ENCODE peak calls at places on chromosome 6, in ten cellular contexts. S is OCI-LY7; E is A549; I is cardiac muscle cell; Z is heart left ventricle; H is PC-3; T is sigmoid colon; Q is body of pancreas; X is CD8-positive, alpha-beta T cell; L is lower lobe of right lung. P is an unnamed sample.

GRCh38 chr6:324729-325125 is 32.4 kb downstream of the DUSP22 start:
- DNase-seq in E (no peak), I (no peak), X (no peak), T (peak), S (no peak), Q (peak), L (peak), Z (no peak), H (no peak), P (no peak)

GRCh38 chr6:25788305-25788922 is 33.9 kb downstream of the SLC17A4 start:
- DNase-seq in S (peak), I (peak), L (peak), X (no peak), E (peak), H (peak), Q (peak), T (no peak), Z (no peak), P (no peak)

GRCh38 chr6:135870722-135871121 is 19.2 kb downstream of the PDE7B start:
- DNase-seq in S (no peak), I (no peak), Q (no peak), Z (no peak), L (no peak), H (peak), T (no peak), E (no peak), X (no peak), P (no peak)

GRCh38 chr6:139431602-139431956 is 57.1 kb upstream of the CITED2 start:
- DNase-seq in S (no peak), T (no peak), H (no peak), I (no peak), X (no peak), Q (no peak), L (no peak), E (no peak), Z (no peak), P (no peak)

GRCh38 chr6:43823879-43824740 is 54.1 kb downstream of the VEGFA start:
- DNase-seq in L (peak), S (peak), H (no peak), E (no peak), I (no peak), X (no peak), Q (peak), T (no peak), Z (no peak), P (no peak)

GRCh38 chr6:18118330-18118729 is 4.1 kb downstream of the NHLRC1 start:
- DNase-seq in S (no peak), H (no peak), E (no peak), Z (no peak), Q (peak), X (no peak), T (no peak), L (no peak), I (no peak), P (no peak)

GRCh38 chr6:157240960-157241311 is 82.4 kb downstream of the TMEM242 start:
- DNase-seq in H (no peak), X (no peak), L (no peak), I (no peak), Z (no peak), T (no peak), E (no peak), Q (no peak), S (no peak), P (no peak)

GRCh38 chr6:26223677-26224546 is 136.7 kb downstream of the HFE start:
- DNase-seq in X (peak), I (peak), S (no peak), Z (peak), H (peak), Q (peak), T (peak), L (peak), E (peak), P (no peak)

GRCh38 chr6:106510090-106510970 is 119.0 kb downstream of the RTN4IP1 start:
- DNase-seq in S (peak), Q (peak), E (peak), Z (peak), L (peak), H (peak), I (peak), T (peak), X (peak), P (peak)

GRCh38 chr6:142846459-142846831 is 98.5 kb downstream of the HIVEP2 start:
- DNase-seq in Q (no peak), L (no peak), H (peak), I (no peak), T (no peak), E (no peak), Z (no peak), S (no peak), X (no peak), P (no peak)

GRCh38 chr6:109121411-109121810 is 26.1 kb downstream of the CEP57L1 start:
- DNase-seq in S (no peak), Q (no peak), X (no peak), H (no peak), I (no peak), E (no peak), T (no peak), L (no peak), Z (no peak), P (no peak)

DNA sequence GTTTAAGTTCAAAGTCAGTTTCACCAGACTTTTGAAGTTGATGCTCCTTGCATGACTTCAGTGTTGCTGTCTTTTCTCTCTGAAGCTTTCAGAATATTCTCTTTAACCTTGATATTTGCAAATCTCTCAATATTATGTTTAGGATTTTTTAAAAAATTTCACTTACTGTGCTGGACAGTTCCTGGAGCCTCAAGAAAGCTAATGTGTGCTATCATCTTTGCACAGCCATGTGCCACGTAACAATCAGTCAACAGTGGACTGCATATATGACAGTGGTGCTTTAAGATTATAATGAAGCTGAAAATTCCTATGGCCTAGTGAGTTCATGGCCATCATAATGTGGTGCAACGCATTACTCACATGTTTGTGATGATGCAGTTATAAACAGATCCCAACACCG is 59.1 kb upstream of the OGFRL1 start:
- DNase-seq in E (no peak), H (no peak), T (no peak), S (no peak), I (no peak), Z (no peak), Q (no peak), L (no peak), X (no peak), P (no peak)
- H3K27ac ChIP-seq in E (no peak), H (no peak), T (no peak), S (no peak), I (no peak), Z (no peak), Q (no peak), L (no peak), X (no peak), P (no peak)

GRCh38 chr6:124197148-124197547 is 393.5 kb downstream of the NKAIN2 start:
- DNase-seq in L (no peak), X (no peak), H (no peak), Z (no peak), I (no peak), E (no peak), T (no peak), Q (no peak), S (no peak), P (no peak)

GRCh38 chr6:124190256-124190655 is 386.6 kb downstream of the NKAIN2 start:
- DNase-seq in X (no peak), T (no peak), H (no peak), Q (no peak), E (no peak), Z (no peak), S (no peak), I (no peak), L (no peak), P (no peak)

DNA sequence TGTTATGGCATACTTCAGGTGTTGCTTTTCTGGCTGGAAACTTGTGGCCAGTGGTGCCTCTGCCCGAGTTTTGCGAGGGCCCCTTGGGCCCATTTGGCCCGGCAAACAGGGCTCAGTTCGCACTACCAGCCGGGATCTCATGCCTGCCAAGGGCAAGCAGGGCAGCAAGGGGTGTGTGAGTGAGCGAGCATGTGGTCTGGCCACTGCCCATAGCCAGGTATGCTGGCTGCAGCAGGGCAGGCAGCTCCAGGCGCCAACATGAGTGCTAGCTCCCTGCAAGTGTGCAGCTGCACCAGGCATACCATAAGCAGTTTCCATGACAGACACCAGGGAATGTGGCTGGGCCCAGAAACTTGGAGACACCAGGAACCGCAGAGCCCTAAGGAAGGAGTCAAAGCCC is 389.5 kb downstream of the NKAIN2 start:
- DNase-seq in H (no peak), L (peak), Z (no peak), X (no peak), E (no peak), S (no peak), T (no peak), Q (no peak), I (no peak), P (no peak)
- TF ChIP-seq CTCF in H (no peak), L (no peak), Z (no peak), X (no peak), E (no peak), S (no peak), T (no peak), Q (no peak), I (no peak), P (no peak)

GRCh38 chr6:168182908-168183612 is 104.0 kb upstream of the FRMD1 start:
- DNase-seq in S (no peak), Q (no peak), E (no peak), I (no peak), T (peak), X (no peak), L (peak), H (no peak), Z (no peak), P (no peak)
- H3K27ac ChIP-seq in S (no peak), Q (no peak), E (no peak), I (no peak), T (peak), X (no peak), L (no peak), H (no peak), Z (no peak), P (no peak)

DNA sequence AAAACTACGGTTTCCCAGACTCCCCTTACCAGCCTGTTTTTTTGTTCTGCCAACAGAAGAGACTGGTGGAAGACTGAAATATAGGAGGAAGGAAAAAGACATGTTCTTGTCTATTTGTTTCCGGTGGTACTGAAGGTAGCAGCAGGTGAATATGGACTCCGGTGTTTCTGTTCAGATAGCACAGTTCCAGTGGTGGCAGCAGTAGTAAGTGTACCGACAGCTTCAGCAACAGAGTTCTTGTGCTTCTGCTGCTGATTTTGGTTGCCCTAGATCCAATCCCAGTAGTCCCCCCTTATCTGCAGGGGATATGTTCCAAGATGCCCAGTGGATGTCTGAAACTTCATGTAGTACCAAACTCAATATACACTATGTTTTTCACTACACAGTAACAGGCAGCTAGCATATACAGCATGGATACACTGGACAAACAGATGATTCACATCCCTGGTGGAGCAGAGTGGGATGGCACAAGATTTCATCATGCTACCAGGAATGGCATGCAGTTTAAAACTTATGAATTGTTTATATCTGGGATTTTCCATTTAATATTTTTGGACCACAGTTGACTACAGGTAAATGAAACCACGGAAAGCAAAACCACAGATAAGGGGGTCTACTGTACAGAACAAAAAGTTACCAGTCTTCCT is 301.8 kb downstream of the BTBD9 start:
- DNase-seq in Q (no peak), L (no peak), E (peak), T (no peak), S (no peak), I (no peak), X (no peak), Z (no peak), H (peak), P (no peak)
- TF ChIP-seq CTCF in Q (no peak), L (no peak), E (no peak), T (no peak), S (no peak), I (peak), X (no peak), Z (no peak), H (peak), P (no peak)

GRCh38 chr6:3210024-3210610 is 17.3 kb downstream of the TUBB2B start:
- DNase-seq in X (no peak), E (no peak), Z (no peak), Q (no peak), I (no peak), S (no peak), T (no peak), L (no peak), H (no peak), P (no peak)
- H3K27ac ChIP-seq in X (no peak), E (peak), Z (no peak), Q (no peak), I (no peak), S (no peak), T (peak), L (no peak), H (no peak), P (no peak)

DNA sequence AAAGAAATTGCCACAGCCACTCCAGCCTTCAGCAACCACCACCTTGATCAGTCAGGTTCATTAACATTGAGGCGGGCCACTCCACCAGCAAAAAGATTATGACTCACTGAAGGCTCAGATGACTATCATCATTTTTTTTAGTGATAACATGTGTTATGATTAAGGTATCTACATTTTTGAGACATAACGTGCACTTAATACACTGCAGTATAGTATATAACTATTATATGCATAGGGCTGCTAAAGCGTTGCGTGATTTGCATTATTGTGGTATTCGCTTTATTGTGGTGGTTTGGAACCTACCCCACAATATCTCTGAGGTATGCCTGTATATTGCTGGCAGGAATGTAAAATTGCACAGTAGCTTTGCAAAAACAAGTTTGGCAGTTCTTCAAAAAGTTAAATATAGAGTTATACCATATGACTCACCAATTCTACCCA is 6.8 kb upstream of the RIPK1 start:
- DNase-seq in T (no peak), X (no peak), H (peak), I (no peak), L (no peak), S (peak), Q (no peak), Z (no peak), E (no peak), P (no peak)
- TF ChIP-seq CTCF in T (no peak), X (no peak), H (no peak), I (peak), L (no peak), S (no peak), Q (no peak), Z (no peak), E (no peak), P (no peak)

GRCh38 chr6:42140756-42141602 is 1.4 kb downstream of the C6orf132 start:
- DNase-seq in L (no peak), S (no peak), H (no peak), I (no peak), Q (peak), Z (no peak), X (no peak), E (no peak), T (no peak), P (no peak)

GRCh38 chr6:42138630-42139619 is 3.5 kb downstream of the C6orf132 start:
- DNase-seq in X (no peak), L (no peak), I (no peak), Z (no peak), Q (no peak), S (no peak), T (no peak), H (peak), E (no peak), P (no peak)

GRCh38 chr6:42141603-42142117 is 760 bp downstream of the C6orf132 start:
- DNase-seq in H (no peak), I (no peak), L (no peak), S (no peak), Z (no peak), T (no peak), Q (peak), X (no peak), E (no peak), P (no peak)

GRCh38 chr6:42138190-42138589 is 4.2 kb downstream of the C6orf132 start:
- DNase-seq in X (no peak), L (no peak), I (no peak), T (no peak), Z (no peak), S (no peak), E (no peak), H (no peak), Q (no peak), P (no peak)

DNA sequence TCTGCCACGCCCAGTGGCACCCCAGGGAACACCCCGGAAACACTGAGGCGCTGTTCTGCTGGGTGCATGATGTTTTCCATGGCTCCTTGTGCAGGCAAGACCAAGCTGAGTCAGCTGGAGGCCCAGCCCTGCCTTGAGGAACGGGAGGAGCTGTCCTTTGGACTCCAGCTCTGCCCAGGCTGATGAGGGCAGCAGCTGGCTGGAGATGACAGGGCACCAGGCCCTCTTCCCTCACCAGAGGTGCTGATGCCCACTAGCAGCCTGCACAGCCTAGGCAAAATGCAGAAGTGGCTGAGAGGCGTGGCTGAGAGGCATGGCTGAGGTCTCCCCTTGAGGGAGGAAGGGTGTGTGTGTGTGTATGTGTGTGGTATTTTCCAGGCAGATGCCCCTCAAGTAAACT is 2.4 kb downstream of the C6orf132 start:
- DNase-seq in Z (no peak), L (peak), S (no peak), H (peak), X (no peak), Q (peak), I (no peak), T (no peak), E (peak), P (no peak)
- H3K27ac ChIP-seq in Z (no peak), L (no peak), S (no peak), H (peak), X (no peak), Q (peak), I (no peak), T (no peak), E (peak), P (no peak)

GRCh38 chr6:28866342-28867077 is 57.3 kb downstream of the TRIM27 start:
- DNase-seq in Z (peak), E (no peak), S (peak), X (peak), Q (peak), H (peak), L (peak), I (peak), T (peak), P (peak)

GRCh38 chr6:28867078-28867414 is 56.7 kb downstream of the TRIM27 start:
- DNase-seq in H (no peak), Z (no peak), T (no peak), S (no peak), X (no peak), I (no peak), E (no peak), L (no peak), Q (no peak), P (no peak)

GRCh38 chr6:28863607-28864320 is 60.0 kb downstream of the TRIM27 start:
- DNase-seq in S (peak), I (peak), Z (peak), Q (peak), X (peak), E (no peak), L (peak), H (peak), T (peak), P (peak)

GRCh38 chr6:28862077-28862476 is 61.7 kb downstream of the TRIM27 start:
- DNase-seq in E (no peak), Z (no peak), I (no peak), Q (no peak), S (no peak), H (no peak), X (no peak), T (no peak), L (no peak), P (no peak)

DNA sequence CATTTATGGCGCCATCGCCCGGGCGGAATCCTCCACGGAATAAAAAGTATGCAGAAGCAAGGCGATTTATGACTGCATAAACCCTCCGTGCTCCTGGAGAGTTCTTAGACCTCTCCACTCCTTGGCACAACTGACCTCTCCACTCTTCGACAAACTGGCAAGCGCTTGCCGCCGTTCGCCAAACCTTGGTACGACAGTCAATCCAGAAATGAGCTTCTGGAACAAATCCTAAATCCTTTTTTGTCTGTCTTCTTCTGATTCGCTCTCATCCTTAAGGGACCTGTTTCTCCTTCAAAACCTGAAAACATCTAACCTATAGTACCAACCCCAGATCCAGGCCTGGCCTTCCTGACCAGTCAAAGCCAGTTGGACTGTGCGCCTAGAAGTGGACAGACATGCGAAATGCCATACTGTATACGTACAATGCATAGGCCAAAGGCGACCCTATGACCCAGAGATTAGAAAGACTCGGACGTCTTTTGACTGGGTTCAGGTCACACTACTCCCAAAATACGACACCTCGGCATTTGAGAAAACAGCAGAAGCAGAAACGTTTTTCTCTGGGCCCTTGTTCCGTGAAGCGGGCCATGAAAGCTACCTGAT is 59.4 kb downstream of the TRIM27 start:
- DNase-seq in X (no peak), S (no peak), T (no peak), E (no peak), L (no peak), H (no peak), I (no peak), Z (no peak), Q (no peak), P (peak)
- TF ChIP-seq CTCF in X (no peak), S (no peak), T (no peak), E (peak), L (no peak), H (peak), I (no peak), Z (no peak), Q (no peak), P (no peak)

P was measured in heart right ventricle.